ENCODE peak calls at places on chromosomes 13 and 19, in five cellular contexts. H is posterior cingulate gyrus; G is IMR-90; I is stimulated activated CD4-positive, alpha-beta T cell treated with anti-CD3 and anti-CD28 coated beads, Interleukin-4, amount 100 ng/mL, for 48 hours; S is stimulated activated naive CD8-positive, alpha-beta T cell treated with anti-CD3 and anti-CD28 coated beads, Interleukin-15, amount 100 ng/mL, for 72 hours. Z is an unnamed sample.

GRCh38 chr13:41127746-41128145 is 4.9 kb downstream of the KBTBD6 start:
- DNase-seq in H (no peak), G (no peak), I (no peak), S (no peak), Z (no peak)

GRCh38 chr13:36157475-36157874 is 26.3 kb upstream of the DCLK1 start:
- DNase-seq in H (no peak), G (no peak), I (no peak), S (no peak), Z (no peak)

GRCh38 chr13:46795321-46795720 is 1.6 kb downstream of the ESD start:
- DNase-seq in H (no peak), G (no peak), I (no peak), S (no peak), Z (no peak)

GRCh38 chr19:49249933-49250332 is 75.1 kb downstream of the SLC6A16 start:
- DNase-seq in H (no peak), G (no peak), I (no peak), S (no peak), Z (no peak)

GRCh38 chr19:54190942-54191670 is at the start of gene TSEN34:
- DNase-seq in H (peak; percentile 82), G (peak; percentile 75), I (peak; percentile 82), S (peak; percentile 93), Z (peak; percentile 96)

GRCh38 chr19:30667227-30667626 is 295.0 kb downstream of the ZNF536 start:
- DNase-seq in H (no peak), G (no peak), I (no peak), S (no peak), Z (no peak)

GRCh38 chr19:34220472-34221063 is 33.8 kb upstream of the GARRE1 start:
- DNase-seq in H (peak; percentile 45), G (peak; percentile 53), I (peak; percentile 64), S (peak; percentile 44), Z (no peak)

GRCh38 chr13:99312493-99312883 is 5.3 kb upstream of the GPR183 start:
- DNase-seq in H (peak; percentile 54), G (peak; percentile 39), I (no peak), S (no peak), Z (no peak)

GRCh38 chr19:6132482-6132881 is 3.0 kb upstream of the ACSBG2 start:
- DNase-seq in H (no peak), G (no peak), I (no peak), S (no peak), Z (no peak)

GRCh38 chr19:55319786-55320185 is 5.4 kb downstream of the TMEM150B start:
- DNase-seq in H (peak; percentile 52), G (peak; percentile 28), I (no peak), S (no peak), Z (no peak)

GRCh38 chr13:20193142-20193923 is 595 bp upstream of the GJB2 start:
- DNase-seq in H (no peak), G (no peak), I (no peak), S (peak; percentile 20), Z (no peak)

GRCh38 chr19:49551531-49551930 is 23.7 kb downstream of the RCN3 start:
- DNase-seq in H (no peak), G (no peak), I (no peak), S (no peak), Z (no peak)

GRCh38 chr19:4396949-4397783 is 3.2 kb downstream of the SH3GL1 start:
- DNase-seq in H (no peak), G (no peak), I (no peak), S (no peak), Z (no peak)

GRCh38 chr19:45340899-45341453 is 426 bp downstream of the KLC3 start:
- DNase-seq in H (no peak), G (peak; percentile 8), I (no peak), S (no peak), Z (no peak)

GRCh38 chr13:95111608-95112007 is 189.6 kb downstream of the ABCC4 start:
- DNase-seq in H (no peak), G (no peak), I (no peak), S (no peak), Z (no peak)

GRCh38 chr19:18123819-18124218 is 26.2 kb downstream of the MAST3 start:
- DNase-seq in H (peak; percentile 57), G (no peak), I (no peak), S (no peak), Z (no peak)

GRCh38 chr19:38693380-38694223 is 46.2 kb downstream of the ACTN4 start:
- DNase-seq in H (no peak), G (peak; percentile 63), I (no peak), S (no peak), Z (no peak)

GRCh38 chr13:97302611-97303010 is 80.5 kb downstream of the MBNL2 start:
- DNase-seq in H (no peak), G (no peak), I (no peak), S (no peak), Z (no peak)

GRCh38 chr19:12840091-12841079 is 2.1 kb downstream of the MAST1 start:
- DNase-seq in H (peak; percentile 81), G (peak; percentile 63), I (peak; percentile 48), S (peak; percentile 63), Z (peak; percentile 77)

GRCh38 chr13:80778302-80778701 is 437.4 kb upstream of the SPRY2 start:
- DNase-seq in H (no peak), G (no peak), I (no peak), S (no peak), Z (no peak)

GRCh38 chr13:71866173-71867091 is 572 bp downstream of the DACH1 start:
- DNase-seq in H (no peak), G (no peak), I (no peak), S (peak; percentile 27), Z (no peak)

GRCh38 chr13:100671389-100672182 is 3.0 kb downstream of the TMTC4 start:
- DNase-seq in H (no peak), G (no peak), I (no peak), S (no peak), Z (no peak)

GRCh38 chr19:662207-662961 is 630 bp downstream of the RNF126 start:
- DNase-seq in H (no peak), G (peak; percentile 38), I (peak; percentile 65), S (peak; percentile 56), Z (peak; percentile 61)

GRCh38 chr13:29448124-29448685 is 147.3 kb downstream of the SLC7A1 start:
- DNase-seq in H (no peak), G (no peak), I (no peak), S (no peak), Z (no peak)

GRCh38 chr13:43564941-43565340 is 221.8 kb downstream of the ENOX1 start:
- DNase-seq in H (no peak), G (no peak), I (no peak), S (no peak), Z (no peak)

GRCh38 chr19:1130801-1131717 is 27.3 kb downstream of the GPX4 start:
- DNase-seq in H (no peak), G (no peak), I (peak; percentile 35), S (peak; percentile 41), Z (peak; percentile 72)

GRCh38 chr13:59722580-59722900 is 441.2 kb downstream of the DIAPH3 start:
- DNase-seq in H (no peak), G (no peak), I (no peak), S (no peak), Z (no peak)

GRCh38 chr19:18281082-18282020 is at the start of gene JUND:
- DNase-seq in H (peak; percentile 95), G (peak; percentile 98), I (peak; percentile 97), S (peak; percentile 99), Z (peak; percentile 100)

GRCh38 chr13:28475916-28476725 is 18.8 kb downstream of the FLT1 start:
- DNase-seq in H (no peak), G (peak; percentile 97), I (no peak), S (no peak), Z (no peak)

GRCh38 chr13:75769141-75769905 is 133.2 kb downstream of the LMO7 start:
- DNase-seq in H (no peak), G (no peak), I (no peak), S (no peak), Z (no peak)

Z was measured in GM06990.